ENCODE peak calls at places on chromosomes 1 and 21, in six cellular contexts. One of them, this sample, is unnamed.

GRCh38 chr1:38489844-38490270 is 369.7 kb downstream of the RRAGC start:
- DNase-seq in K562: peak; percentile 85
- DNase-seq in fibroblast of lung: no peak
- DNase-seq in GM23338: peak; percentile 98
- DNase-seq in PC-9: no peak
- DNase-seq in mammary epithelial cell: no peak
- DNase-seq in this sample: peak; percentile 44

GRCh38 chr21:46127239-46128105 is 27.9 kb downstream of the FTCD start:
- DNase-seq in mammary epithelial cell: no peak
- DNase-seq in fibroblast of lung: no peak
- DNase-seq in K562: no peak
- DNase-seq in PC-9: no peak
- DNase-seq in GM23338: no peak
- DNase-seq in this sample: no peak

GRCh38 chr1:10209590-10209904 is 823 bp upstream of the KIF1B start:
- DNase-seq in PC-9: no peak
- DNase-seq in GM23338: no peak
- DNase-seq in K562: no peak
- DNase-seq in mammary epithelial cell: no peak
- DNase-seq in fibroblast of lung: no peak
- DNase-seq in this sample: no peak

GRCh38 chr1:27257155-27257554 is 22.7 kb downstream of the WDTC1 start:
- DNase-seq in PC-9: no peak
- DNase-seq in GM23338: no peak
- DNase-seq in K562: no peak
- DNase-seq in mammary epithelial cell: no peak
- DNase-seq in fibroblast of lung: peak; percentile 72
- DNase-seq in this sample: no peak

GRCh38 chr1:204709960-204710912 is 24.7 kb upstream of the LRRN2 start:
- DNase-seq in GM23338: peak; percentile 90
- DNase-seq in fibroblast of lung: no peak
- DNase-seq in mammary epithelial cell: no peak
- DNase-seq in PC-9: no peak
- DNase-seq in K562: no peak
- DNase-seq in this sample: no peak

GRCh38 chr1:226816585-226816984 is 53.8 kb upstream of the PSEN2 start:
- DNase-seq in PC-9: peak; percentile 87
- DNase-seq in mammary epithelial cell: peak; percentile 32
- DNase-seq in K562: no peak
- DNase-seq in fibroblast of lung: peak; percentile 95
- DNase-seq in GM23338: no peak
- DNase-seq in this sample: peak; percentile 93

GRCh38 chr1:115507256-115507589 is 134.5 kb upstream of the VANGL1 start:
- DNase-seq in fibroblast of lung: peak; percentile 67
- DNase-seq in mammary epithelial cell: no peak
- DNase-seq in GM23338: peak; percentile 69
- DNase-seq in PC-9: no peak
- DNase-seq in K562: no peak
- DNase-seq in this sample: peak; percentile 47

GRCh38 chr21:35206141-35207125 is 157.3 kb upstream of the RUNX1 start:
- DNase-seq in mammary epithelial cell: peak; percentile 65
- DNase-seq in K562: peak; percentile 75
- DNase-seq in fibroblast of lung: peak; percentile 42
- DNase-seq in GM23338: no peak
- DNase-seq in PC-9: no peak
- DNase-seq in this sample: no peak

GRCh38 chr1:12314328-12314903 is 84.6 kb downstream of the VPS13D start:
- DNase-seq in K562: no peak
- DNase-seq in GM23338: no peak
- DNase-seq in PC-9: no peak
- DNase-seq in mammary epithelial cell: no peak
- DNase-seq in fibroblast of lung: peak; percentile 38
- DNase-seq in this sample: peak; percentile 44

GRCh38 chr1:246577720-246578106 is 11.5 kb downstream of the CNST start:
- DNase-seq in PC-9: no peak
- DNase-seq in K562: no peak
- DNase-seq in mammary epithelial cell: no peak
- DNase-seq in fibroblast of lung: peak; percentile 45
- DNase-seq in GM23338: no peak
- DNase-seq in this sample: no peak

GRCh38 chr1:29465755-29466154 is 229.4 kb downstream of the PTPRU start:
- DNase-seq in GM23338: peak; percentile 49
- DNase-seq in PC-9: no peak
- DNase-seq in K562: peak; percentile 41
- DNase-seq in mammary epithelial cell: peak; percentile 16
- DNase-seq in fibroblast of lung: peak; percentile 21
- DNase-seq in this sample: peak; percentile 46

GRCh38 chr1:18532390-18533170 is 51.9 kb downstream of the KLHDC7A start:
- DNase-seq in fibroblast of lung: no peak
- DNase-seq in PC-9: no peak
- DNase-seq in GM23338: no peak
- DNase-seq in mammary epithelial cell: no peak
- DNase-seq in K562: no peak
- DNase-seq in this sample: no peak

GRCh38 chr21:42163511-42163863 is 55.5 kb upstream of the ABCG1 start:
- DNase-seq in fibroblast of lung: no peak
- DNase-seq in PC-9: no peak
- DNase-seq in mammary epithelial cell: no peak
- DNase-seq in K562: no peak
- DNase-seq in GM23338: no peak
- DNase-seq in this sample: no peak

GRCh38 chr1:93728480-93729131 is 47.0 kb upstream of the BCAR3 start:
- DNase-seq in GM23338: no peak
- DNase-seq in mammary epithelial cell: no peak
- DNase-seq in K562: no peak
- DNase-seq in PC-9: no peak
- DNase-seq in fibroblast of lung: no peak
- DNase-seq in this sample: no peak

GRCh38 chr21:30306821-30307330 is 13.2 kb downstream of the KRTAP26-1 start:
- DNase-seq in PC-9: no peak
- DNase-seq in mammary epithelial cell: no peak
- DNase-seq in K562: no peak
- DNase-seq in GM23338: no peak
- DNase-seq in fibroblast of lung: no peak
- DNase-seq in this sample: no peak

GRCh38 chr1:110067957-110068645 is 2.4 kb downstream of the ALX3 start:
- DNase-seq in fibroblast of lung: no peak
- DNase-seq in mammary epithelial cell: no peak
- DNase-seq in PC-9: no peak
- DNase-seq in GM23338: peak; percentile 73
- DNase-seq in K562: no peak
- DNase-seq in this sample: no peak

GRCh38 chr1:32349211-32349708 is 13.0 kb downstream of the FAM229A start:
- DNase-seq in fibroblast of lung: peak; percentile 64
- DNase-seq in K562: no peak
- DNase-seq in GM23338: no peak
- DNase-seq in PC-9: no peak
- DNase-seq in mammary epithelial cell: no peak
- DNase-seq in this sample: no peak

GRCh38 chr1:19185976-19186375 is 24.1 kb downstream of the UBR4 start:
- DNase-seq in fibroblast of lung: no peak
- DNase-seq in PC-9: no peak
- DNase-seq in K562: no peak
- DNase-seq in GM23338: no peak
- DNase-seq in mammary epithelial cell: no peak
- DNase-seq in this sample: no peak

GRCh38 chr1:88514544-88514943 is 169.5 kb upstream of the PKN2 start:
- DNase-seq in GM23338: no peak
- DNase-seq in mammary epithelial cell: no peak
- DNase-seq in K562: no peak
- DNase-seq in fibroblast of lung: no peak
- DNase-seq in PC-9: no peak
- DNase-seq in this sample: no peak

GRCh38 chr1:43172532-43172972 is 422 bp downstream of the CFAP57 start:
- DNase-seq in GM23338: peak; percentile 87
- DNase-seq in mammary epithelial cell: peak; percentile 82
- DNase-seq in K562: peak; percentile 97
- DNase-seq in PC-9: peak; percentile 69
- DNase-seq in fibroblast of lung: peak; percentile 83
- DNase-seq in this sample: peak; percentile 72

GRCh38 chr1:244980605-244981004 is 116.3 kb upstream of the HNRNPU start:
- DNase-seq in fibroblast of lung: no peak
- DNase-seq in PC-9: no peak
- DNase-seq in K562: no peak
- DNase-seq in GM23338: no peak
- DNase-seq in mammary epithelial cell: no peak
- DNase-seq in this sample: no peak

GRCh38 chr1:8595919-8596318 is 221.5 kb downstream of the RERE start:
- DNase-seq in PC-9: no peak
- DNase-seq in GM23338: no peak
- DNase-seq in K562: no peak
- DNase-seq in mammary epithelial cell: no peak
- DNase-seq in fibroblast of lung: peak; percentile 21
- DNase-seq in this sample: no peak

GRCh38 chr1:223771814-223772770 is 59.8 kb downstream of the CAPN2 start:
- DNase-seq in fibroblast of lung: peak; percentile 94
- DNase-seq in GM23338: peak; percentile 64
- DNase-seq in mammary epithelial cell: peak; percentile 74
- DNase-seq in PC-9: peak; percentile 87
- DNase-seq in K562: peak; percentile 92
- DNase-seq in this sample: peak; percentile 93

GRCh38 chr1:152111515-152111968 is 3.7 kb downstream of the TCHH start:
- DNase-seq in mammary epithelial cell: peak; percentile 67
- DNase-seq in K562: no peak
- DNase-seq in PC-9: no peak
- DNase-seq in fibroblast of lung: peak; percentile 63
- DNase-seq in GM23338: peak; percentile 77
- DNase-seq in this sample: no peak

GRCh38 chr1:200624679-200625335 is 4.3 kb upstream of the KIF14 start:
- DNase-seq in PC-9: no peak
- DNase-seq in fibroblast of lung: peak; percentile 3
- DNase-seq in GM23338: no peak
- DNase-seq in mammary epithelial cell: no peak
- DNase-seq in K562: no peak
- DNase-seq in this sample: no peak

DNA sequence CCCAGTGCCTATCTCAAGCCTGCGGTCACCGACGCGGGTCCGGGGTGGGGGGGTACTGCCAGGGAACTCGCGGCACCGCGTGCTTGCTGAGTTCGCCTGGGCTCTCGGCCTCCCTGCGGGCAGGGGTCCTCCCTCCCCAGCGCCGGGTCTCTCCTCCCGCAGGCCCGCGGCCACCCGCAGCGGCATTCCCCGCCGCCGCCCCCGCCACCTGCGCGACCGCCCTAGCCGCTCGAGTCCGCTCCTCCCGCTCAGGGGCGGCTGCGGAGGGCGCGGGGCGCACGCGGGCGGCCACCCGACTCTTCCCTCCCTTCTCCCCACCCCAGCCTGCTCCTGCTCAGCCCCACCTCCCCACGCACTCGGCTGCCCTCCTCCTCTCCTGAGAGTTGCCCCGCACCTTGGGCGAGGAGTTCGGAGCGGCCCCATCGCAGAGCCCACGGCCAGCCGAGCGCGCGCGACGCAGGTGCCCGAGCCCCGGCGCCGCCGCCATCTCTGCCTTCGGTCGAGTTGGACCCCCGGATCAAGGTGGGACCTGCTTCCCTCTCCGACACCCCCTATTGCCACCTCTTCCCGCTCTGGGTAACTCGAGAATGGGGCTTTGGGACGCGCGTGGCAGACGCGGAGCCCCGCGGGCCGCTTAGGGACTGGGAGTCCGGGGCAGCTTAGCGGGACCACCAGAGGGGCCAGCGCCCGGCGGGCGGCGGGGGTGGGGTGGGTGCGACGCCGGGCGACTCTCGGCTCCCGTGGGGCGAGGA is 105.0 kb downstream of the LEPR start:
- DNase-seq in mammary epithelial cell: no peak
- DNase-seq in GM23338: peak; percentile 45
- DNase-seq in K562: peak; percentile 75
- DNase-seq in PC-9: no peak
- DNase-seq in fibroblast of lung: no peak
- DNase-seq in this sample: no peak
- TF ChIP-seq EZH2 in mammary epithelial cell: peak; percentile 75
- TF ChIP-seq EZH2 in GM23338: peak; percentile 43
- TF ChIP-seq EZH2 in K562: no peak
- TF ChIP-seq EZH2 in PC-9: no peak
- TF ChIP-seq EZH2 in fibroblast of lung: peak; percentile 94
- TF ChIP-seq EZH2 in this sample: peak; percentile 36

GRCh38 chr1:40096977-40097782 is at the start of gene PPT1:
- DNase-seq in fibroblast of lung: peak; percentile 67
- DNase-seq in GM23338: peak; percentile 91
- DNase-seq in PC-9: peak; percentile 66
- DNase-seq in mammary epithelial cell: peak; percentile 71
- DNase-seq in K562: peak; percentile 91
- DNase-seq in this sample: peak; percentile 84
- TF ChIP-seq CTCF in fibroblast of lung: peak; percentile 27
- TF ChIP-seq CTCF in GM23338: no peak
- TF ChIP-seq CTCF in PC-9: no peak
- TF ChIP-seq CTCF in mammary epithelial cell: no peak
- TF ChIP-seq CTCF in K562: peak; percentile 9
- TF ChIP-seq CTCF in this sample: no peak

DNA sequence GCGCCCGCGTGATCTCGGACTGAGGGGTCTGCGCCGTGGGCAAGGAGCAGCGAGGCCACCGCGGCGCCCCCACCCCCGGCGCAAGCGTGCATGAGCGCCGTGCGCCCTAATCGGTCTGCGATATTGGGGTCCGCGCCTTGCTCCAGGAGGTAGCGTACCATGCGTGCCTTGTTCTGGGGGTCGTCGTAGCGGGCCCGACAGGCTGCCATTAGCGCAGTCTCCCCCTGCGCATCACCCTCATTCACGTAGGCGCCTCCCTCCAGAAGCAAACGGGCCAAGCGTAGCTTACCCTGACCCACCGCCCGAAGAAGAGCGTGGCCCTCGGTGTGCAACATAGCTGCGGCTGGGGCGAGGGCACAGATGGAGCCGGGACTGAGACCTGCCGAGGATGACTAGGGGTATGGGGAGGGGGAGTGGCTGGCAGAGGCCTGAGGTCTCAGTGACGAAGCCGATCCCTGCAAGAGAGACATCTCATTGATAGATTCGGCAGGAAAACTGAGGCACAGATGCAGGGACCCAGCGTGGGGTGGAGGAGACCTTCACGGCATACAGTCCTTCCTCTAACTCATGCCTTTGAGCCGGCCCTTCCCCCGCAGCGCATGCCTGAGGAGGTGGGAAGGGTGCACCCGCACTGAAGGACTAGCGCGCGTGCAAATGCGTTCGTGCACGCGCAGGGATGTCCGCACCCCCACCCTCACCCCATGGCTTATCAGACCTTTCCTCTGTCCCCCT is 2.8 kb downstream of the ANKRD34A start:
- DNase-seq in K562: peak; percentile 37
- DNase-seq in GM23338: peak; percentile 54
- DNase-seq in PC-9: no peak
- DNase-seq in fibroblast of lung: no peak
- DNase-seq in mammary epithelial cell: no peak
- DNase-seq in this sample: peak; percentile 40
- TF ChIP-seq EZH2 in K562: no peak
- TF ChIP-seq EZH2 in GM23338: peak; percentile 76
- TF ChIP-seq EZH2 in PC-9: no peak
- TF ChIP-seq EZH2 in fibroblast of lung: no peak
- TF ChIP-seq EZH2 in mammary epithelial cell: no peak
- TF ChIP-seq EZH2 in this sample: no peak

DNA sequence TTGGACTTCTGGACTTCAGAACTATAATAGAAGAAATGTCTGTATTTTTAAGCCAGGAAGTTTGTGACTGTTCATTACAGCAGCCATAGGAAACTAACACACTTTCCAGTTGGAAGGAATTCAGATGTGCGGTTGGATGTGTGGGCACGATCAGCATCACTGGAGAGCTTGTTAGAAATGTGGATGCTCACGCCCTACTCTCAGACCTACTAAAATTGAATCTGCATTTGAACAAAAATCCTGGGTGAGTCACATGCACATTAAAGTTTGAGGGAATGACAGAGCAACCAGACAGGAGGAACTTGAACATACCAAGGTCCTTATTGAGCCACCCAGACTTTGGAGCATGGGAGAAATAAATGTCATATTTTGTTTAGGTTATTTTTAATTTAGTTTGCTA is 346.4 kb downstream of the BARHL2 start:
- DNase-seq in fibroblast of lung: peak; percentile 90
- DNase-seq in GM23338: no peak
- DNase-seq in mammary epithelial cell: peak; percentile 43
- DNase-seq in K562: no peak
- DNase-seq in PC-9: no peak
- DNase-seq in this sample: peak; percentile 63
- TF ChIP-seq CTCF in fibroblast of lung: no peak
- TF ChIP-seq CTCF in GM23338: no peak
- TF ChIP-seq CTCF in mammary epithelial cell: no peak
- TF ChIP-seq CTCF in K562: no peak
- TF ChIP-seq CTCF in PC-9: no peak
- TF ChIP-seq CTCF in this sample: no peak